ENCODE peak calls at places on chromosomes 12 and 14, in ten cellular contexts. G is DMS79 treated with DMSO at 0.1 percent for 48 hours; R is K562; I is iris pigment epithelial cell; L is stimulated activated CD4-positive, alpha-beta T cell treated with anti-CD3 and anti-CD28 coated beads, Interleukin-4, amount 100 ng/mL, for 48 hours; K is aorta; S is BE2C; U is activated CD4-positive, alpha-beta T cell treated with anti-CD3 and anti-CD28 coated beads for 48 hours; Z is sigmoid colon; D is GDM1. J is an unnamed sample.

GRCh38 chr12:121620328-121620891 is 5.9 kb upstream of the ORAI1 start:
- DNase-seq in G (no peak), L (no peak), S (no peak), R (peak), I (no peak), D (peak), K (no peak), Z (no peak), U (no peak), J (no peak)

GRCh38 chr12:9634177-9634803 is 26.6 kb upstream of the KLRB1 start:
- DNase-seq in Z (no peak), D (peak), U (peak), S (peak), I (peak), G (peak), L (peak), R (peak), K (no peak), J (peak)

GRCh38 chr12:122449317-122449716 is 26.8 kb upstream of the CLIP1 start:
- DNase-seq in R (no peak), D (no peak), I (peak), K (no peak), U (peak), L (no peak), G (no peak), S (no peak), Z (no peak), J (peak)

GRCh38 chr12:1529228-1529861 is 65.0 kb downstream of the FBXL14 start:
- DNase-seq in Z (peak), I (no peak), K (no peak), D (no peak), G (no peak), U (no peak), L (no peak), S (no peak), R (no peak), J (peak)

GRCh38 chr14:35985504-35986218 is 159.5 kb downstream of the BRMS1L start:
- DNase-seq in D (no peak), Z (no peak), I (peak), G (peak), S (no peak), K (no peak), R (no peak), U (no peak), L (no peak), J (no peak)

GRCh38 chr14:77037338-77037782 is 8.9 kb upstream of the IRF2BPL start:
- DNase-seq in Z (no peak), U (no peak), S (no peak), R (no peak), G (peak), D (no peak), L (no peak), K (no peak), I (no peak), J (no peak)

GRCh38 chr12:26971963-26972362 is 33.7 kb downstream of the FGFR1OP2 start:
- DNase-seq in Z (no peak), K (no peak), G (no peak), L (peak), S (no peak), I (no peak), D (no peak), R (no peak), U (peak), J (no peak)

GRCh38 chr12:109203480-109203879 is 87.1 kb downstream of the ACACB start:
- DNase-seq in Z (peak), D (no peak), K (peak), S (no peak), I (no peak), U (no peak), L (no peak), R (no peak), G (no peak), J (no peak)

GRCh38 chr12:109893250-109893995 is 6.7 kb upstream of the TCHP start:
- DNase-seq in I (no peak), D (no peak), K (no peak), L (no peak), S (no peak), G (no peak), Z (no peak), R (no peak), U (no peak), J (no peak)

GRCh38 chr14:65237023-65237814 is 134.9 kb upstream of the MAX start:
- DNase-seq in G (no peak), I (peak), S (no peak), R (no peak), D (no peak), L (no peak), Z (no peak), U (no peak), K (no peak), J (peak)

J was measured in GM23248.